ENCODE peak calls at places on chromosomes 12 and 14, in eight cellular contexts. R is H1, N is ovary, U is SK-N-SH, D is sigmoid colon, M is upper lobe of left lung, X is tibial nerve, F is A549. C is an unnamed sample.

GRCh38 chr12:120663741-120664140 is 23.2 kb upstream of the MLEC start:
- DNase-seq in R (no peak), N (no peak), U (no peak), D (no peak), M (no peak), X (no peak), F (no peak), C (no peak)

GRCh38 chr14:60197629-60198318 is 32.6 kb upstream of the DHRS7 start:
- DNase-seq in R (no peak), N (no peak), U (no peak), D (no peak), M (no peak), X (no peak), F (no peak), C (no peak)

GRCh38 chr14:58444627-58445026 is 17.1 kb downstream of the KIAA0586 start:
- DNase-seq in R (no peak), N (no peak), U (no peak), D (no peak), M (peak), X (no peak), F (no peak), C (no peak)

GRCh38 chr12:27619308-27619707 is 76.9 kb upstream of the REP15 start:
- DNase-seq in R (no peak), N (no peak), U (no peak), D (no peak), M (no peak), X (no peak), F (peak), C (no peak)

GRCh38 chr14:32457213-32457920 is 128.3 kb downstream of the AKAP6 start:
- DNase-seq in R (no peak), N (no peak), U (peak), D (peak), M (no peak), X (no peak), F (no peak), C (no peak)

GRCh38 chr12:121364657-121365265 is 12.6 kb upstream of the ANAPC5 start:
- DNase-seq in R (no peak), N (no peak), U (no peak), D (no peak), M (no peak), X (no peak), F (no peak), C (no peak)

GRCh38 chr12:49901986-49902385 is 1.7 kb downstream of the FAIM2 start:
- DNase-seq in R (no peak), N (no peak), U (no peak), D (peak), M (no peak), X (no peak), F (no peak), C (no peak)

GRCh38 chr12:40622246-40622838 is 69.9 kb upstream of the CNTN1 start:
- DNase-seq in R (peak), N (peak), U (peak), D (no peak), M (peak), X (peak), F (peak), C (peak)

GRCh38 chr14:92099802-92100201 is 6.6 kb downstream of the ATXN3 start:
- DNase-seq in R (no peak), N (no peak), U (no peak), D (no peak), M (no peak), X (no peak), F (no peak), C (no peak)

GRCh38 chr14:91870890-91871289 is 3.6 kb upstream of the TC2N start:
- DNase-seq in R (no peak), N (no peak), U (no peak), D (no peak), M (no peak), X (no peak), F (no peak), C (no peak)

DNA sequence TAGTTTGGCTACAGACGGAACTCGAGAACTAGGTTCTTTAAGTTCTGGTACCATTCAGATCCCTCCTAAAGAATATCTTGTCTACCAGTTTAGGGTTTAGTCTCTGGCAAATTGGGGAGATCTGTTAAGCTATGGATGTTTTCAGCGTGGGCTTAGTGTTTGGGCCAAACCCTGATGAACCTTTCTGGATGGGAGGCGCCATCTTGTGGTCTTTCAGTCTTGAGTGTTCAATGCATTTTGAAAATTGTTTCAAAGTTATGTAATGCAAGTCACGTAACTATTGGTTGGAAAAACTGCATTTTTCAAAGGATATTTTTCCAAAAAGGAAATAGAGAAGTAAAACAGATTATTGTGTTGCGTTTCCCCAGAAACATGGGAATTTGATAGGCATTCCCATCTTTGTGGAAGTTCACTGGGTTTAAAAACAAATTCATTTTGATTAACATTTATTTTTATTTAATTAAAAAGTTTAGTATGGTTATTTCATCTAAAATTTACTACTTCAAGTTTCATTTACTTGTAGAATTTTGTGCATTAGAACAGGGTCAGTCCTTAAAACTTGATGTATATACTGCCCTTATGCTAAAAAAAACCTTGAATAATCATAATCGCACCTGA is 169.0 kb downstream of the PRIMA1 start:
- DNase-seq in R (no peak), N (no peak), U (peak), D (no peak), M (peak), X (no peak), F (peak), C (no peak)
- TF ChIP-seq EP300 in R (no peak), N (no peak), U (no peak), D (no peak), M (no peak), X (no peak), F (no peak), C (no peak)

GRCh38 chr14:34340226-34340625 is 121.8 kb downstream of the SPTSSA start:
- DNase-seq in R (no peak), N (no peak), U (no peak), D (no peak), M (no peak), X (no peak), F (no peak), C (no peak)
- H3K27ac ChIP-seq in R (no peak), N (no peak), U (no peak), D (no peak), M (no peak), X (no peak), F (no peak), C (no peak)

GRCh38 chr14:52010173-52010693 is 20.9 kb downstream of the RTRAF start:
- DNase-seq in R (no peak), N (no peak), U (no peak), D (no peak), M (no peak), X (no peak), F (no peak), C (no peak)
- TF ChIP-seq EP300 in R (no peak), N (no peak), U (no peak), D (no peak), M (no peak), X (no peak), F (no peak), C (no peak)

GRCh38 chr12:123945441-123946151 is 27.0 kb downstream of the CCDC92 start:
- DNase-seq in R (no peak), N (no peak), U (no peak), D (no peak), M (no peak), X (no peak), F (no peak), C (peak)
- H3K27ac ChIP-seq in R (no peak), N (no peak), U (no peak), D (no peak), M (peak), X (no peak), F (no peak), C (no peak)

GRCh38 chr12:30462249-30462648 is 233.4 kb downstream of the IPO8 start:
- DNase-seq in R (no peak), N (no peak), U (no peak), D (no peak), M (no peak), X (no peak), F (no peak), C (no peak)
- TF ChIP-seq EP300 in R (no peak), N (no peak), U (no peak), D (no peak), M (no peak), X (no peak), F (no peak), C (no peak)

GRCh38 chr12:11723993-11724392 is 74.5 kb downstream of the ETV6 start:
- DNase-seq in R (no peak), N (no peak), U (no peak), D (no peak), M (peak), X (no peak), F (no peak), C (no peak)

GRCh38 chr12:11722578-11723138 is 73.2 kb downstream of the ETV6 start:
- DNase-seq in R (no peak), N (no peak), U (no peak), D (no peak), M (no peak), X (no peak), F (no peak), C (no peak)

GRCh38 chr12:11724888-11725310 is 75.4 kb downstream of the ETV6 start:
- DNase-seq in R (no peak), N (peak), U (no peak), D (no peak), M (peak), X (no peak), F (no peak), C (no peak)

GRCh38 chr12:11719678-11720099 is 70.2 kb downstream of the ETV6 start:
- DNase-seq in R (peak), N (no peak), U (peak), D (peak), M (peak), X (no peak), F (no peak), C (no peak)

GRCh38 chr12:11722071-11722470 is 72.6 kb downstream of the ETV6 start:
- DNase-seq in R (no peak), N (no peak), U (no peak), D (no peak), M (no peak), X (no peak), F (no peak), C (no peak)
- H3K27ac ChIP-seq in R (no peak), N (no peak), U (no peak), D (peak), M (no peak), X (no peak), F (no peak), C (no peak)

DNA sequence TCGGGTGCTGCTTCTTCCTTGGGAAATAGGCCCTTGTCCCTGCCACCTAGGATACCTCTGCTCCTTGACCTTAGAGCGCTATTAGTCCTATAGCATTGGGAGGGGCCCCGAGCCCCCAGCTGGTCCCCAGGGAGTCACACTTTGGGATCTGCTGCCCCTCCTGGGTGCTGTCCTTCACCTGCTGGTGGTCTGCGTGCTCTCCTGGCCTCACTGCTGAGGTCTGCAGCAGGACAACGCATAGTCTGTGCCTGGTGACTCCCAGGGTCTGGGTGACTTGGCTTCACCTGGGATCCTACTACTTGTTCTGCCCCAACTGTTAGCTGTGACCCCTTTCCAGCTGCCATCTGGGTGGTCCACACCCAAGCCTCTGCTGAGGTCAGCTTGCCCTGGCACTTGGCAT is 8.8 kb downstream of the TCL1B start:
- DNase-seq in R (no peak), N (no peak), U (no peak), D (no peak), M (no peak), X (no peak), F (no peak), C (no peak)
- TF ChIP-seq EP300 in R (no peak), N (no peak), U (no peak), D (no peak), M (no peak), X (no peak), F (no peak), C (no peak)

DNA sequence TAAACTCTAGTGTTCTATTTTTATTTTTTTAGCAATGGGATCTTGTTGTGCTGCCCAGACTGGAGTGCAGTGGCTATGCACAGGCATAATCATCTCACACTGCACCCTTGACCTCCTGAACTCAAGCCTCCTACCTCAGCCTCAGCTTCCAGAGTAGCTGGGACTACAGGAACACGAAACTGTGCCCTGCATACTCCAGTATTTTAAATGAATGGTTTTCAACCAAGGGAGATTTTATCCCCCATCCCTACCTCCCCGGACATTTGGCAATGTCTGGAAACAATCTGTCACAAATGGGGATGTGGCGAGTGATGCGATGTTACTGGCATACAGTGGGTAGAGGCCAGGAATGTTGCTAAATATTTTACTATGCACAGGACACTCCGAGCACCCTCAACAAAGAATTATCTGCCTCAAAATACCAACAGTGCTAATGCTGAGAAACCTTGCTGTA is 2.1 kb downstream of the CBX5 start:
- DNase-seq in R (no peak), N (no peak), U (no peak), D (no peak), M (no peak), X (no peak), F (no peak), C (no peak)
- H3K27ac ChIP-seq in R (no peak), N (no peak), U (peak), D (peak), M (peak), X (no peak), F (peak), C (no peak)

DNA sequence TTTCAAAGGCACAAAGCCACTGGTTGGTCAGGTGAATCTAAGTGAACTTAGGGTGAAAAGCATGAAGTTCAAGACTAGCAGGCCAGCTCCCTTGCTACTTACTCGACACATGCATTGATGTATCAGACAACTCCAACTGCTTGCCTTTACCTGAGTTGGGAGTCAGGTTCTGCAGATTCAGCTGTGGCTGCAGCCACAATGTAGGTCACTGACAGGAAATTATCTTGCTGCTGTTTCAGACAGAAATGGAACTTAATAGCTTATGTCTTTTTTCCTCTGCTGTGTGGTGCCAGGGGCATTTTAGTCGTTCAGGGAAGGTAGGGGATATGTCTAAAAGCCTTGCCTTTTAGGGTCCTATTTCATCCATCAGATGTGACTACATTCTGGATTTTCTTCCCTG is 125.6 kb upstream of the RPH3A start:
- DNase-seq in R (no peak), N (no peak), U (no peak), D (no peak), M (no peak), X (no peak), F (no peak), C (no peak)
- TF ChIP-seq EP300 in R (no peak), N (no peak), U (no peak), D (no peak), M (no peak), X (no peak), F (no peak), C (no peak)

GRCh38 chr12:75854681-75855309 is 176.8 kb downstream of the PHLDA1 start:
- DNase-seq in R (no peak), N (no peak), U (no peak), D (no peak), M (no peak), X (no peak), F (no peak), C (no peak)
- H3K27ac ChIP-seq in R (no peak), N (no peak), U (no peak), D (no peak), M (no peak), X (no peak), F (no peak), C (no peak)